ENCODE peak calls at places on chromosomes 1 and 21, in five cellular contexts. S is type B pancreatic cell, C is tibial artery, Q is Panc1, X is body of pancreas. I is an unnamed sample.

GRCh38 chr1:166843769-166844596 is 4.7 kb downstream of the POGK start:
- DNase-seq in S (no peak), C (no peak), X (peak; percentile 40), Q (no peak), I (no peak)

GRCh38 chr1:183164350-183164749 is 21.7 kb upstream of the LAMC2 start:
- DNase-seq in S (no peak), X (no peak), Q (no peak), C (no peak), I (no peak)

GRCh38 chr1:167617100-167617949 is 12.7 kb upstream of the RCSD1 start:
- DNase-seq in C (peak; percentile 69), S (no peak), Q (no peak), X (peak; percentile 10), I (no peak)

GRCh38 chr1:106439475-106439874 is 617.0 kb upstream of the PRMT6 start:
- DNase-seq in X (no peak), Q (no peak), C (no peak), S (no peak), I (no peak)

GRCh38 chr21:15730484-15731242 is 881 bp downstream of the USP25 start:
- DNase-seq in C (no peak), S (no peak), X (peak; percentile 34), Q (no peak), I (no peak)

GRCh38 chr1:35850051-35850450 is 33.0 kb upstream of the AGO1 start:
- DNase-seq in Q (no peak), C (no peak), S (no peak), X (no peak), I (no peak)

GRCh38 chr1:30668026-30668425 is 55.4 kb downstream of the MATN1 start:
- DNase-seq in S (no peak), C (no peak), X (peak; percentile 25), Q (no peak), I (no peak)

GRCh38 chr1:243312962-243313634 is 57.3 kb downstream of the SDCCAG8 start:
- DNase-seq in C (no peak), Q (no peak), X (no peak), S (no peak), I (peak; percentile 22)

GRCh38 chr1:54982739-54983138 is 2.3 kb downstream of the TMEM61 start:
- DNase-seq in S (no peak), X (peak; percentile 50), C (no peak), Q (no peak), I (no peak)

GRCh38 chr1:39854738-39855137 is 28.6 kb downstream of the TRIT1 start:
- DNase-seq in S (no peak), C (no peak), Q (no peak), X (no peak), I (no peak)

GRCh38 chr1:89274431-89274857 is 1.8 kb upstream of the GBP5 start:
- DNase-seq in C (no peak), Q (no peak), X (no peak), S (no peak), I (no peak)

GRCh38 chr1:219041141-219041540 is 132.5 kb upstream of the LYPLAL1 start:
- DNase-seq in S (no peak), Q (no peak), C (no peak), X (no peak), I (no peak)

GRCh38 chr21:28207776-28208175 is 784.9 kb downstream of the LTN1 start:
- DNase-seq in X (no peak), C (no peak), S (no peak), Q (no peak), I (no peak)

GRCh38 chr1:235648407-235648907 is 1.1 kb downstream of the GNG4 start:
- DNase-seq in S (no peak), X (peak; percentile 67), Q (no peak), C (no peak), I (no peak)

GRCh38 chr1:40232444-40232843 is 15.3 kb upstream of the TMCO2 start:
- DNase-seq in S (no peak), C (no peak), X (no peak), Q (no peak), I (peak; percentile 73)

GRCh38 chr21:46646541-46647154 is 11.2 kb downstream of the PRMT2 start:
- DNase-seq in C (no peak), Q (no peak), S (no peak), X (no peak), I (no peak)

GRCh38 chr1:232473319-232473718 is 156.6 kb downstream of the SIPA1L2 start:
- DNase-seq in S (no peak), C (no peak), X (no peak), Q (no peak), I (no peak)

GRCh38 chr1:87084247-87084836 is 169.9 kb downstream of the HS2ST1 start:
- DNase-seq in S (no peak), X (no peak), Q (no peak), C (no peak), I (peak; percentile 23)

GRCh38 chr1:96966536-96967138 is 245.1 kb downstream of the PTBP2 start:
- DNase-seq in S (peak; percentile 72), X (peak; percentile 83), C (peak; percentile 81), Q (peak; percentile 62), I (peak; percentile 42)

GRCh38 chr1:216562383-216562782 is 139.1 kb upstream of the USH2A start:
- DNase-seq in Q (no peak), S (no peak), C (no peak), X (no peak), I (no peak)

DNA sequence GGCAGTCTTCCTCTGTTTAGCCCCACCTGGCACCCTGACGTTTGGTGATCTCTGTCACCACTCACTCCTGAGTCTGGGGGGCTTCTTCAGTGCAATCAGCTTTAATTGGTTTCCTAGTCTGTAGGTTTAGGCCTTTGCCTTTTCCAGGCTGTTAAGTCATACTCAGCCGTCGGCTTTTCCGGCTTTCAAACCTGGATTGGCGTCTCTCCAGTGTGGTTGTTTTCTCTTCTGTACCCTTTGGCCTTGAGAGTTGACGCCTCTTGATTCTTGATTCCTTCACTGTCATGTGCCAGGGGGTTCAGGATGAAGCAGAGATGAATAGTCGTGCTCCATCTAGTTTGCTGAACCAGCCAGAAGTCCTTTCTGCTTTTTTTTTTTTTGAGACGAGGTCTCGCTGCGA is 24.9 kb downstream of the NCMAP start:
- DNase-seq in C (no peak), Q (no peak), X (no peak), S (no peak), I (no peak)
- TF ChIP-seq CTCF in C (no peak), Q (no peak), X (no peak), S (no peak), I (no peak)

GRCh38 chr1:109630081-109630880 is 10.6 kb downstream of the AMPD2 start:
- DNase-seq in C (peak; percentile 65), X (peak; percentile 57), S (peak; percentile 64), Q (no peak), I (peak; percentile 59)
- TF ChIP-seq CTCF in C (peak; percentile 41), X (no peak), S (peak; percentile 67), Q (peak; percentile 40), I (peak; percentile 29)

GRCh38 chr1:227792216-227793078 is 23.0 kb upstream of the PRSS38 start:
- DNase-seq in Q (no peak), S (peak; percentile 60), C (no peak), X (no peak), I (no peak)
- TF ChIP-seq CTCF in Q (peak; percentile 72), S (peak; percentile 16), C (no peak), X (no peak), I (no peak)

GRCh38 chr21:34900376-34900775 is 148.7 kb downstream of the RUNX1 start:
- DNase-seq in Q (no peak), S (no peak), X (no peak), C (no peak), I (no peak)

GRCh38 chr21:34908424-34909055 is 140.6 kb downstream of the RUNX1 start:
- DNase-seq in C (no peak), Q (no peak), S (no peak), X (no peak), I (no peak)

GRCh38 chr21:34906401-34906800 is 142.7 kb downstream of the RUNX1 start:
- DNase-seq in S (no peak), C (no peak), Q (no peak), X (no peak), I (no peak)

GRCh38 chr21:34907783-34908423 is 141.2 kb downstream of the RUNX1 start:
- DNase-seq in Q (no peak), C (no peak), X (no peak), S (no peak), I (no peak)

DNA sequence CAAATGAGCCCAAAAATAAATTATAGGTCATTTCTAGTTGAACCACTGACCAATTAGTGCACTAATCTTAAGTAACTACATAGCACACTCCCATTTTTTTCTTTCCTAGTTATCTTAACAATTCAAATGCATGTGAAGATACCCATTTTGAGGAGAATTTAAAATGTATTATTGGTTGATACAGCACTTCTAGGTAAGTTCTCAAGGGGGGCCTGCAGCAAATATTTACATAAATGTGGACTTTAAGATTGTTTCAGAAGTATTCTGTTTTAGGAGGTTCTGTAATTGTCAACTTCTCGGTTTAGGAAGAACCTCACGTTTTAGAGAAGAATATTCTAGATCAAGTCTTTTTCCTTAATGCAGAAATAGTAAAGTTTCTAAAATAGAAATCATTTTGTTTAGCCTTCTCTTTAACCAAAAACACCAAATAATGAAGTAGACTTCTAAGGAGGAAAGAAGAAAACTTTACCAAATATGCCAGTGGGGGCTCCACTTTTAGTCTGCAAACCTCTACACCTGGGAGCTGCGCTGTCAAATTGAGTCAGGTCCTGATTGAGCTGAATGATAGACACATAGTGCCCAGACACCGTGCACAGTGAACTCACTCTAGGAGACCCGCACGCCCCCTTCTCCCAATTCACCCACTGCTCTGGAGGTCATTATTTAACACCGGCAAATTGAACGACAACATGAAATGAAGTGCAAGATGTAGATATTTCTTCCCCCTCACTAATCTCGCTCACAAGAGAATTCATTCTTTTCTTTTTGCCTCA is 144.4 kb downstream of the RUNX1 start:
- DNase-seq in Q (no peak), C (no peak), S (no peak), X (no peak), I (no peak)
- TF ChIP-seq CTCF in Q (no peak), C (no peak), S (no peak), X (no peak), I (no peak)

DNA sequence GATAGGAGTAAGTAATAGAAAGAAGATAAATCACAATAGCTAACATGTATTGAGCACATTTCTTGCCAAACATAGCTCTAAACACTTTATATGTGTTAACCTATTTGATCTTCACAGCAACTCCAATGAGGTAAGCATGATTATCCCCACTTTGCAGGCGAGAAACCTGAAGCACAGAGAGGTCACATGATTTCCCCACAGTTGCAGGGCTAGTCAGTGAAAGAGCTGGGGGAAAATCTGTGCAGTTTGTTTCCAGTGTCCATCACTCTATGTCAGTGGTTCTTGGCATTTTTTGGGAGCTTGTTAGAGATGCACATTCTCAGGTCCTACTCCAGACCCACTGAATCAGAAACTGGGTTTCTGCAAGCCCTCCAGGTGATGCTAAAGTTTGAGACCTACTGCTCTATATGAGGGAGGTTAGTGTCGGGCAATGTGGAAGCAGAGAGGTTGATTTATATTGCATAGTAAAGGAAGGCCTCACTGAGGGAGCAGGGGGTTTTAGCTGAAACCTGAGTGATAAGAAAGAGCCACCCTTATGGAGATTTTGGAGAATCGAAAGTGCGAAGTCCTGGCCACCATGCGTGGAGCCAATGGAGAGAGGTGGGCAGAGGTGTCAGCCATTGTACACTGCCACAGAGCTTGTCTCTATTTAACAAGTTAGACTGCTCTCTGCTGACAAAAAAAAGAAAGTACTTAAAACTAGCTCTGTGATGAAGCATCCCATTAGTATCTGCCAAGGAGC is 20.9 kb downstream of the MCOLN3 start:
- DNase-seq in Q (peak; percentile 24), C (no peak), S (no peak), X (no peak), I (peak; percentile 35)
- TF ChIP-seq CTCF in Q (peak; percentile 60), C (peak; percentile 15), S (no peak), X (no peak), I (peak; percentile 32)